ENCODE peak calls at places on chromosomes 7 and 10, in ten cellular contexts. P is breast epithelium, R is spleen, B is HCT116, H is transverse colon, S is H9, Y is neural crest cell, J is astrocyte of the cerebellum, M is cardiac fibroblast, Q is GM12865. U is an unnamed sample.

GRCh38 chr10:3538291-3538849 is 246.6 kb downstream of the KLF6 start:
- DNase-seq in P (no peak), R (no peak), B (no peak), H (no peak), S (no peak), Y (no peak), J (no peak), M (peak), Q (no peak), U (no peak)

GRCh38 chr10:103254538-103255325 is 9.0 kb downstream of the RPEL1 start:
- DNase-seq in P (no peak), R (no peak), B (peak), H (no peak), S (no peak), Y (no peak), J (no peak), M (no peak), Q (no peak), U (no peak)

GRCh38 chr10:80154978-80155695 is 22.6 kb downstream of the PLAC9 start:
- DNase-seq in P (no peak), R (no peak), B (no peak), H (no peak), S (no peak), Y (no peak), J (peak), M (peak), Q (no peak), U (no peak)

GRCh38 chr7:8255680-8256656 is 6.0 kb downstream of the ICA1 start:
- DNase-seq in P (no peak), R (no peak), B (no peak), H (no peak), S (no peak), Y (no peak), J (no peak), M (no peak), Q (no peak), U (no peak)

GRCh38 chr10:52740913-52741675 is 31.5 kb downstream of the MBL2 start:
- DNase-seq in P (no peak), R (no peak), B (peak), H (peak), S (peak), Y (peak), J (peak), M (peak), Q (peak), U (no peak)

GRCh38 chr7:92835851-92836488 is 403 bp downstream of the CDK6 start:
- DNase-seq in P (peak), R (peak), B (no peak), H (peak), S (no peak), Y (no peak), J (no peak), M (peak), Q (peak), U (no peak)

GRCh38 chr7:102272075-102272916 is 14.4 kb upstream of the SH2B2 start:
- DNase-seq in P (peak), R (peak), B (peak), H (peak), S (peak), Y (peak), J (peak), M (peak), Q (peak), U (peak)

GRCh38 chr10:6300106-6300783 is 97.5 kb downstream of the PFKFB3 start:
- DNase-seq in P (no peak), R (no peak), B (no peak), H (peak), S (no peak), Y (no peak), J (peak), M (no peak), Q (peak), U (no peak)

GRCh38 chr10:44906476-44906875 is 4.7 kb upstream of the TMEM72 start:
- DNase-seq in P (no peak), R (no peak), B (no peak), H (no peak), S (no peak), Y (no peak), J (no peak), M (no peak), Q (no peak), U (no peak)

GRCh38 chr10:122348512-122348911 is 26.0 kb upstream of the PLEKHA1 start:
- DNase-seq in P (no peak), R (no peak), B (no peak), H (no peak), S (no peak), Y (no peak), J (no peak), M (no peak), Q (peak), U (no peak)

GRCh38 chr7:111711426-111712065 is 149.3 kb upstream of the IMMP2L start:
- DNase-seq in P (no peak), R (no peak), B (no peak), H (no peak), S (no peak), Y (no peak), J (no peak), M (no peak), Q (no peak), U (no peak)

GRCh38 chr7:44235582-44236332 is 35.0 kb downstream of the YKT6 start:
- DNase-seq in P (no peak), R (no peak), B (no peak), H (no peak), S (no peak), Y (no peak), J (no peak), M (no peak), Q (no peak), U (no peak)

GRCh38 chr10:132240156-132240555 is 53.4 kb downstream of the DPYSL4 start:
- DNase-seq in P (no peak), R (no peak), B (no peak), H (no peak), S (no peak), Y (no peak), J (no peak), M (no peak), Q (no peak), U (no peak)

GRCh38 chr7:155652156-155653124 is 8.0 kb downstream of the RBM33 start:
- DNase-seq in P (no peak), R (no peak), B (no peak), H (no peak), S (no peak), Y (no peak), J (no peak), M (no peak), Q (no peak), U (no peak)

GRCh38 chr10:125000366-125001312 is 58.7 kb downstream of the ZRANB1 start:
- DNase-seq in P (no peak), R (no peak), B (no peak), H (peak), S (no peak), Y (peak), J (peak), M (no peak), Q (no peak), U (peak)

GRCh38 chr10:14820010-14820774 is 17.6 kb downstream of the CDNF start:
- DNase-seq in P (no peak), R (no peak), B (no peak), H (no peak), S (no peak), Y (no peak), J (no peak), M (peak), Q (no peak), U (no peak)

GRCh38 chr10:120583424-120584108 is 126.5 kb downstream of the PLPP4 start:
- DNase-seq in P (no peak), R (no peak), B (no peak), H (no peak), S (peak), Y (no peak), J (no peak), M (no peak), Q (no peak), U (peak)

GRCh38 chr10:118333871-118334270 is 8.3 kb downstream of the FAM204A start:
- DNase-seq in P (no peak), R (no peak), B (no peak), H (no peak), S (no peak), Y (no peak), J (no peak), M (no peak), Q (no peak), U (no peak)

GRCh38 chr10:6465854-6466524 is 114.1 kb downstream of the PRKCQ start:
- DNase-seq in P (no peak), R (no peak), B (no peak), H (no peak), S (no peak), Y (no peak), J (no peak), M (no peak), Q (no peak), U (no peak)

GRCh38 chr10:3570855-3571266 is 214.1 kb downstream of the KLF6 start:
- DNase-seq in P (no peak), R (no peak), B (no peak), H (no peak), S (no peak), Y (peak), J (no peak), M (peak), Q (no peak), U (no peak)

GRCh38 chr10:34753014-34753757 is 61.9 kb downstream of the PARD3 start:
- DNase-seq in P (no peak), R (no peak), B (no peak), H (no peak), S (no peak), Y (no peak), J (no peak), M (no peak), Q (no peak), U (no peak)

GRCh38 chr10:14185501-14186045 is 145.2 kb downstream of the FRMD4A start:
- DNase-seq in P (no peak), R (no peak), B (peak), H (no peak), S (peak), Y (peak), J (peak), M (peak), Q (peak), U (no peak)

GRCh38 chr10:69234447-69234846 is 14.3 kb downstream of the HKDC1 start:
- DNase-seq in P (no peak), R (peak), B (no peak), H (no peak), S (no peak), Y (no peak), J (no peak), M (no peak), Q (no peak), U (no peak)

GRCh38 chr10:14383266-14383665 is 52.5 kb upstream of the FRMD4A start:
- DNase-seq in P (no peak), R (no peak), B (no peak), H (no peak), S (no peak), Y (no peak), J (peak), M (no peak), Q (no peak), U (no peak)

GRCh38 chr7:67753891-67754290 is 757.3 kb downstream of the TYW1 start:
- DNase-seq in P (no peak), R (no peak), B (no peak), H (no peak), S (no peak), Y (no peak), J (no peak), M (peak), Q (no peak), U (no peak)

GRCh38 chr10:80154626-80154977 is 22.1 kb downstream of the PLAC9 start:
- DNase-seq in P (no peak), R (peak), B (no peak), H (no peak), S (no peak), Y (no peak), J (no peak), M (no peak), Q (no peak), U (no peak)

GRCh38 chr10:17561131-17561530 is 56.0 kb downstream of the HACD1 start:
- DNase-seq in P (no peak), R (no peak), B (no peak), H (no peak), S (no peak), Y (no peak), J (no peak), M (no peak), Q (no peak), U (no peak)

GRCh38 chr10:99854860-99855259 is 72.4 kb downstream of the ABCC2 start:
- DNase-seq in P (no peak), R (no peak), B (peak), H (no peak), S (no peak), Y (no peak), J (peak), M (peak), Q (peak), U (no peak)

GRCh38 chr10:60495357-60495756 is 105.7 kb upstream of the ANK3 start:
- DNase-seq in P (no peak), R (no peak), B (no peak), H (no peak), S (no peak), Y (no peak), J (peak), M (no peak), Q (no peak), U (no peak)

GRCh38 chr7:143892527-143893300 is 9.3 kb downstream of the TCAF1 start:
- DNase-seq in P (no peak), R (no peak), B (peak), H (no peak), S (no peak), Y (no peak), J (no peak), M (no peak), Q (peak), U (no peak)

DNA sequence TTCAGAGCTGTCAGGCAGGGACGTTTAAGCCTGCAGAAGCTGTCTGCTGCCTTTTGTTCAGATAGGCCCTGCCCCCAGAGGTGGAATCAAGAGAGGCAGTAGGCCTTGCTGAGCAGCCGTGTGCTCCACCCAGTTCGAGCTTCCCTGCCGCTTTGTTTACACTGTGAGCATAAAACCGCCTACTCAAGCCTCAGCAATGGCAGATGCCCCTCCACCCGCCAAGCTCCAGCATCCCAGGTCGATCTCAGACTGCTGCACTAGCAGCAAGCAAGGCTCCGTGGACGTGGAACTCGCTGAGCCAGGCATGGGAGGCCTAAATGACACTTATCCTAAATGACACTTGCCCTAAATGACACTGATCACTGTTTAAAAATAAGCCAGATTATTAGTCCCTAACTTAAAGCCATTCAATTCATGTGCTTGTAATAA is 6.8 kb upstream of the ASB15 start:
- DNase-seq in P (no peak), R (peak), B (no peak), H (peak), S (peak), Y (peak), J (no peak), M (no peak), Q (no peak), U (no peak)
- TF ChIP-seq CTCF in P (no peak), R (no peak), B (no peak), H (no peak), S (no peak), Y (peak), J (no peak), M (no peak), Q (no peak), U (no peak)

DNA sequence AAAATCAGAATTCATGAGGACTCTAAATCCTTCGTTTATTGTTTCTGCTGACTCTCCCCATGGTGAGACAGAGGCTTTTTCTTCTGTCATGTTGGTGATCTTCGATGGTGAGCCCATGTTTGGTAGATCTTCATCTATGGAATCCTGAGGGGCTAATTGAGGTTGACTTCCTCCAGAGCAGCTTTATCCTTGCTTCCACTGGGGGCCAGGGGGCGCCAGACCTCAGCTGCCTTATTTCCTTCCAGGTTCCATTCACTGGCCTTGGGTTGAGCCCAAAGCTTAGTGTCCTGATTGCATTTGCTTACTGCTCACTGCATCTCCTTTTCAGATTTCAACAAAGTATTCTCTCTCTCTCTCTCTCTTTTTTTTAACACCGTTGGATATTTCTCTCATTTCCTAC is 80.7 kb downstream of the GCC1 start:
- DNase-seq in P (no peak), R (no peak), B (no peak), H (peak), S (peak), Y (peak), J (no peak), M (peak), Q (peak), U (no peak)
- TF ChIP-seq CTCF in P (no peak), R (peak), B (peak), H (peak), S (peak), Y (peak), J (peak), M (peak), Q (peak), U (peak)

GRCh38 chr7:52273685-52274610 is 761.5 kb upstream of the POM121L12 start:
- DNase-seq in P (no peak), R (no peak), B (no peak), H (no peak), S (peak), Y (no peak), J (no peak), M (no peak), Q (no peak), U (no peak)
- TF ChIP-seq CTCF in P (no peak), R (no peak), B (no peak), H (no peak), S (peak), Y (no peak), J (no peak), M (no peak), Q (no peak), U (no peak)

GRCh38 chr10:97207131-97207530 is 21.4 kb upstream of the SLIT1 start:
- DNase-seq in P (no peak), R (no peak), B (no peak), H (no peak), S (no peak), Y (no peak), J (no peak), M (no peak), Q (no peak), U (peak)

GRCh38 chr10:97211229-97211628 is 25.5 kb upstream of the SLIT1 start:
- DNase-seq in P (no peak), R (no peak), B (no peak), H (no peak), S (no peak), Y (no peak), J (no peak), M (no peak), Q (no peak), U (no peak)

GRCh38 chr10:97213431-97213830 is 27.7 kb upstream of the SLIT1 start:
- DNase-seq in P (no peak), R (no peak), B (no peak), H (no peak), S (no peak), Y (no peak), J (no peak), M (no peak), Q (no peak), U (no peak)

GRCh38 chr10:97207756-97208346 is 22.1 kb upstream of the SLIT1 start:
- DNase-seq in P (no peak), R (no peak), B (no peak), H (no peak), S (no peak), Y (no peak), J (no peak), M (no peak), Q (no peak), U (peak)

DNA sequence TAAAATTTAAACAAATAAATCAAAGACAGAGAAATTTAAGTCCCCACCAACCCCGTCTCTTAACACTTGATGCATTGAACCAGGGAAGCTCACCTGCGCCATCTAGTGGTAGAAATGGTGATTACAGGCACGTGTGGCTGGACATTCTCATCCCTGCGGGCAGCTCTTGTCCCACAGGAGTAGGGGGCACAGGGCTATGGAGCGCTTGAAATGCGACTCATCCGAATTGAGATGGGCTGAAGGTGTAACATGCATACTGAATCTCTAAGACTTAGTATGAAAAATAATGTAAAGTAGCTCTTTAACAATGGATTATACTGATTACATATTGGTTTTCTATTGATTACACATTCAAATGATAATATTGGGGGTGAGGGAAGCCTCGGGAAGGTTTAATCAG is 24.8 kb upstream of the SLIT1 start:
- DNase-seq in P (peak), R (peak), B (peak), H (peak), S (peak), Y (peak), J (peak), M (peak), Q (peak), U (peak)
- TF ChIP-seq CTCF in P (peak), R (peak), B (peak), H (peak), S (peak), Y (peak), J (peak), M (peak), Q (peak), U (peak)

DNA sequence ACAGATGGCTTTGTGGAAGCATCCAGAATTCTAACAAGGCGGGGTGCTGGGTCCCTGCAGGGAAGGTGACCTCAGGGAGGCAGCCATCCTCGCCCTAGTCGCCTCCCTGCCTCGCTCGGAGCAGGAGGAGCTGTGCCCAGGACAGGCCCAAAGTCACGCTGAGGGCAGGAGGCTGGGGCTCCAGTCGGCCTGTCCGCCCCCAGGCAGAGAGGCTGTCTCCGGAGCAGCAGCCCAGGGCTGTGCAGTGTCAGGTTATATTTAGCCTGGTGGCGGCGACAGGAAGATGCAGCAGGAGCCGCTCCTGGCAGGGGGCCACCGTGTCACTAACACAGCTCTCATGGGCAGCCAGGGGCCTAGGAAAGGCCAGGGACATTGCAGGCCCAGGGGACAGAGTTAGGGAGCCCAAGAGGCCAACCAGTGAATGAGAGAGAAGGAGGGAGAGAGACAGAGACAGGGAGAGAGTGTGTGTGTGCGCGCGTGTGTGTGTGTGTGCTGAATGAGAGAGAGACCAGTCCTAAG is 13.5 kb downstream of the KCNH2 start:
- DNase-seq in P (no peak), R (no peak), B (no peak), H (peak), S (peak), Y (no peak), J (no peak), M (no peak), Q (no peak), U (no peak)
- TF ChIP-seq CTCF in P (no peak), R (peak), B (peak), H (peak), S (peak), Y (no peak), J (no peak), M (no peak), Q (no peak), U (no peak)

GRCh38 chr10:70778267-70778924 is 6.8 kb downstream of the TBATA start:
- DNase-seq in P (no peak), R (no peak), B (no peak), H (no peak), S (no peak), Y (no peak), J (no peak), M (no peak), Q (no peak), U (peak)

GRCh38 chr10:70780772-70781171 is 4.4 kb downstream of the TBATA start:
- DNase-seq in P (no peak), R (no peak), B (no peak), H (no peak), S (no peak), Y (no peak), J (no peak), M (no peak), Q (no peak), U (no peak)

GRCh38 chr10:70779088-70779487 is 6.1 kb downstream of the TBATA start:
- DNase-seq in P (no peak), R (no peak), B (no peak), H (no peak), S (no peak), Y (no peak), J (no peak), M (no peak), Q (no peak), U (no peak)

GRCh38 chr10:70780370-70780760 is 4.8 kb downstream of the TBATA start:
- DNase-seq in P (no peak), R (no peak), B (no peak), H (no peak), S (no peak), Y (no peak), J (no peak), M (no peak), Q (no peak), U (no peak)

GRCh38 chr10:70779685-70780369 is 5.3 kb downstream of the TBATA start:
- DNase-seq in P (no peak), R (no peak), B (no peak), H (peak), S (no peak), Y (no peak), J (no peak), M (no peak), Q (no peak), U (no peak)
- TF ChIP-seq CTCF in P (no peak), R (no peak), B (no peak), H (no peak), S (no peak), Y (no peak), J (no peak), M (no peak), Q (no peak), U (no peak)

GRCh38 chr10:93062499-93063216 is 2.1 kb downstream of the CYP26C1 start:
- DNase-seq in P (no peak), R (peak), B (no peak), H (no peak), S (peak), Y (no peak), J (no peak), M (peak), Q (peak), U (no peak)
- TF ChIP-seq CTCF in P (no peak), R (peak), B (no peak), H (peak), S (peak), Y (peak), J (peak), M (peak), Q (peak), U (peak)

GRCh38 chr7:73830618-73830871 is 251 bp upstream of the CLDN4 start:
- DNase-seq in P (no peak), R (no peak), B (no peak), H (no peak), S (no peak), Y (no peak), J (no peak), M (no peak), Q (no peak), U (no peak)
- TF ChIP-seq CTCF in P (no peak), R (no peak), B (no peak), H (no peak), S (no peak), Y (no peak), J (no peak), M (no peak), Q (no peak), U (no peak)